ENCODE peak calls at places on chromosomes 2 and 18, in five cellular contexts. U, X, W, P and A are unnamed samples.

GRCh38 chr2:236107971-236108625 is 60.1 kb downstream of the GBX2 start:
- DNase-seq in U (no peak), X (no peak), W (no peak), P (no peak), A (peak)

GRCh38 chr2:160533482-160533881 is 39.9 kb upstream of the RBMS1 start:
- DNase-seq in U (no peak), X (no peak), W (no peak), P (peak), A (no peak)

GRCh38 chr2:19623488-19623887 is 265.1 kb upstream of the OSR1 start:
- DNase-seq in U (no peak), X (peak), W (no peak), P (no peak), A (no peak)

GRCh38 chr2:43576983-43577892 is 18.6 kb downstream of the THADA start:
- DNase-seq in U (peak), X (peak), W (no peak), P (no peak), A (no peak)

GRCh38 chr2:158131919-158132566 is 30.4 kb downstream of the UPP2 start:
- DNase-seq in U (no peak), X (no peak), W (no peak), P (no peak), A (no peak)

GRCh38 chr2:216606551-216607527 is 26.4 kb upstream of the IGFBP2 start:
- DNase-seq in U (peak), X (no peak), W (peak), P (no peak), A (peak)

GRCh38 chr2:189658281-189658680 is 3.0 kb upstream of the ASNSD1 start:
- DNase-seq in U (no peak), X (peak), W (no peak), P (no peak), A (no peak)

GRCh38 chr2:234593636-234594035 is 96.8 kb upstream of the ARL4C start:
- DNase-seq in U (no peak), X (peak), W (no peak), P (no peak), A (no peak)

GRCh38 chr2:55010915-55011314 is 39.3 kb downstream of the RTN4 start:
- DNase-seq in U (no peak), X (peak), W (no peak), P (no peak), A (no peak)

GRCh38 chr18:1627494-1627893 is 722.8 kb downstream of the ADCYAP1 start:
- DNase-seq in U (no peak), X (no peak), W (no peak), P (no peak), A (no peak)

GRCh38 chr18:68489018-68489792 is 225.7 kb downstream of the TMX3 start:
- DNase-seq in U (no peak), X (no peak), W (no peak), P (no peak), A (peak)

GRCh38 chr2:241967745-241968144 is 98.2 kb downstream of the RTP5 start:
- DNase-seq in U (no peak), X (no peak), W (no peak), P (no peak), A (no peak)
- H3K9ac ChIP-seq in U (no peak), X (no peak), W (no peak), P (no peak), A (no peak)

GRCh38 chr18:77448046-77448445 is 198.4 kb downstream of the GALR1 start:
- DNase-seq in U (no peak), X (no peak), W (no peak), P (no peak), A (no peak)
- H2BK12ac ChIP-seq in U (no peak), X (no peak), W (peak), P (no peak), A (no peak)

DNA sequence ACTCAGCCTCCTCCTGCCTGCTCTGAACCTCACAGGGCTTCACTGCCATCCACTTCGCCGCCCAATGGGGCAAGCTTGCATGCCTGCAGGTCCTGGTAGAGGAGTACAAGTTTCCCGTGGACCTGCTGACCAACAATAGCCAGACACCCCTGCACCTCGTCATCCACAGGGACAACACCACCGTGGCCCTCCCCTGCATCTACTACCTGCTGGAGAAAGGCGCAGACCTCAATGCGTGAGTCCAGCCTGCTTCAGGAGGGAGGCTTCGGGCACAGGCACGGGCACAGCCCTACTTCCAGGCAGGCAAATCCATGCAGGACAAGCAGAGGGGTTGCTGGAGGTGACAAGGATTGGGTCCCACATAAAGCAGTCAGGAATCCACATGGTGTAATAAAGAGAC is 1.2 kb downstream of the ANKRD53 start:
- DNase-seq in U (no peak), X (no peak), W (no peak), P (no peak), A (peak)
- H3K9ac ChIP-seq in U (peak), X (no peak), W (no peak), P (no peak), A (no peak)

GRCh38 chr2:71612581-71613520 is 159.5 kb downstream of the DYSF start:
- DNase-seq in U (no peak), X (no peak), W (peak), P (no peak), A (peak)
- H2BK12ac ChIP-seq in U (no peak), X (no peak), W (no peak), P (no peak), A (no peak)